ENCODE peak calls at places on chromosome 3, in six cellular contexts. C is psoas muscle, B is heart left ventricle, D is lower lobe of right lung, N is GM12878, O is dorsolateral prefrontal cortex. A is an unnamed sample.

GRCh38 chr3:72224804-72225509 is 440.0 kb upstream of the PROK2 start:
- DNase-seq in C (no peak), B (no peak), D (no peak), N (no peak), O (no peak), A (no peak)

GRCh38 chr3:99659965-99660364 is 21.6 kb downstream of the COL8A1 start:
- DNase-seq in C (no peak), B (no peak), D (peak), N (no peak), O (no peak), A (no peak)

GRCh38 chr3:197520311-197521276 is 35.2 kb downstream of the BDH1 start:
- DNase-seq in C (no peak), B (no peak), D (peak), N (no peak), O (peak), A (no peak)

GRCh38 chr3:41053220-41053619 is 146.1 kb upstream of the CTNNB1 start:
- DNase-seq in C (no peak), B (no peak), D (no peak), N (no peak), O (no peak), A (no peak)

GRCh38 chr3:114646521-114646920 is 352.7 kb downstream of the TIGIT start:
- DNase-seq in C (no peak), B (no peak), D (no peak), N (no peak), O (no peak), A (no peak)

GRCh38 chr3:141233457-141234161 is 2.0 kb downstream of the PXYLP1 start:
- DNase-seq in C (no peak), B (no peak), D (no peak), N (no peak), O (no peak), A (no peak)

GRCh38 chr3:102162251-102162650 is 272.6 kb upstream of the ZPLD1 start:
- DNase-seq in C (no peak), B (no peak), D (no peak), N (no peak), O (no peak), A (no peak)

GRCh38 chr3:110814170-110815007 is 257.2 kb upstream of the NECTIN3 start:
- DNase-seq in C (no peak), B (no peak), D (no peak), N (peak), O (no peak), A (peak)

GRCh38 chr3:156382458-156383346 is 172.2 kb downstream of the SSR3 start:
- DNase-seq in C (no peak), B (no peak), D (no peak), N (no peak), O (no peak), A (no peak)

GRCh38 chr3:133038731-133039398 is 674 bp downstream of the TMEM108 start:
- DNase-seq in C (peak), B (no peak), D (peak), N (no peak), O (peak), A (no peak)

GRCh38 chr3:128343287-128344045 is 123.2 kb downstream of the DNAJB8 start:
- DNase-seq in C (peak), B (no peak), D (peak), N (no peak), O (peak), A (no peak)

GRCh38 chr3:145892869-145893268 is 268.1 kb downstream of the PLOD2 start:
- DNase-seq in C (no peak), B (no peak), D (no peak), N (no peak), O (no peak), A (no peak)

GRCh38 chr3:73805435-73805834 is 180.7 kb upstream of the PDZRN3 start:
- DNase-seq in C (peak), B (peak), D (no peak), N (no peak), O (no peak), A (no peak)

GRCh38 chr3:151890721-151891141 is 17.3 kb downstream of the SUCNR1 start:
- DNase-seq in C (no peak), B (no peak), D (no peak), N (no peak), O (no peak), A (no peak)

GRCh38 chr3:127422663-127423375 is 135.0 kb upstream of the PRR20G start:
- DNase-seq in C (no peak), B (no peak), D (no peak), N (no peak), O (peak), A (no peak)

GRCh38 chr3:146093928-146094327 is 67.1 kb downstream of the PLOD2 start:
- DNase-seq in C (no peak), B (no peak), D (no peak), N (no peak), O (no peak), A (no peak)

GRCh38 chr3:49158108-49158709 is 7.9 kb downstream of the CCDC71 start:
- DNase-seq in C (peak), B (no peak), D (peak), N (peak), O (no peak), A (no peak)

GRCh38 chr3:15982667-15983145 is 184.9 kb upstream of the ANKRD28 start:
- DNase-seq in C (peak), B (peak), D (no peak), N (no peak), O (peak), A (peak)

GRCh38 chr3:126834596-126835471 is 130.8 kb downstream of the CHCHD6 start:
- DNase-seq in C (no peak), B (no peak), D (no peak), N (no peak), O (no peak), A (no peak)

GRCh38 chr3:170634663-170635096 is 48.8 kb upstream of the SLC7A14 start:
- DNase-seq in C (no peak), B (no peak), D (no peak), N (peak), O (no peak), A (no peak)

GRCh38 chr3:15097889-15098288 is 1.1 kb downstream of the RBSN start:
- DNase-seq in C (no peak), B (no peak), D (no peak), N (peak), O (no peak), A (no peak)

GRCh38 chr3:20185733-20186599 is at the start of gene SGO1:
- DNase-seq in C (peak), B (peak), D (peak), N (peak), O (peak), A (peak)

GRCh38 chr3:20182206-20182605 is 3.8 kb downstream of the SGO1 start:
- DNase-seq in C (no peak), B (peak), D (no peak), N (no peak), O (no peak), A (no peak)

GRCh38 chr3:20185364-20185732 is 658 bp downstream of the SGO1 start:
- DNase-seq in C (no peak), B (no peak), D (no peak), N (no peak), O (no peak), A (no peak)

GRCh38 chr3:20190991-20191390 is 5.0 kb upstream of the SGO1 start:
- DNase-seq in C (no peak), B (no peak), D (no peak), N (no peak), O (no peak), A (no peak)

GRCh38 chr3:20186600-20187004 is 596 bp upstream of the SGO1 start:
- DNase-seq in C (no peak), B (no peak), D (no peak), N (no peak), O (no peak), A (no peak)
- H3K27ac ChIP-seq in C (peak), B (peak), D (peak), N (peak), O (peak), A (peak)

GRCh38 chr3:195133462-195133861 is 137.5 kb downstream of the XXYLT1 start:
- DNase-seq in C (no peak), B (no peak), D (no peak), N (no peak), O (peak), A (no peak)
- TF ChIP-seq CTCF in C (no peak), B (no peak), D (no peak), N (no peak), O (no peak), A (peak)

GRCh38 chr3:111892070-111892469 is 33.0 kb downstream of the PHLDB2 start:
- DNase-seq in C (no peak), B (no peak), D (no peak), N (no peak), O (no peak), A (no peak)
- H3K27ac ChIP-seq in C (no peak), B (no peak), D (no peak), N (no peak), O (no peak), A (no peak)

GRCh38 chr3:44476181-44476599 is 1.3 kb downstream of the ZNF445 start:
- DNase-seq in C (no peak), B (no peak), D (no peak), N (no peak), O (no peak), A (no peak)
- TF ChIP-seq CTCF in C (no peak), B (no peak), D (no peak), N (no peak), O (no peak), A (no peak)

GRCh38 chr3:118932822-118933558 is 101.7 kb downstream of the IGSF11 start:
- DNase-seq in C (peak), B (peak), D (peak), N (no peak), O (no peak), A (no peak)

GRCh38 chr3:118931996-118932395 is 102.7 kb downstream of the IGSF11 start:
- DNase-seq in C (no peak), B (no peak), D (no peak), N (no peak), O (no peak), A (no peak)

GRCh38 chr3:118938183-118938961 is 96.3 kb downstream of the IGSF11 start:
- DNase-seq in C (no peak), B (no peak), D (no peak), N (no peak), O (no peak), A (no peak)

GRCh38 chr3:118941236-118941635 is 93.4 kb downstream of the IGSF11 start:
- DNase-seq in C (no peak), B (no peak), D (no peak), N (no peak), O (no peak), A (no peak)

GRCh38 chr3:118936811-118937210 is 97.8 kb downstream of the IGSF11 start:
- DNase-seq in C (no peak), B (no peak), D (no peak), N (no peak), O (no peak), A (no peak)
- H3K27ac ChIP-seq in C (peak), B (no peak), D (no peak), N (no peak), O (no peak), A (no peak)